ENCODE peak calls at places on chromosomes 4 and X, in eight cellular contexts. C is fibroblast of lung, T is A549, L is HCT116, Y is OCI-LY7, J is IMR-90, P is GM23338, U is endothelial cell of umbilical vein. E is an unnamed sample. For H3K4me1, the result is how much of the 10 kb centered on the place peaks cover.

GRCh38 chr4:997375-998071 is 4.3 kb upstream of the SLC26A1 start:
- DNase-seq in C (no peak), T (no peak), L (no peak), Y (no peak), J (no peak), P (peak), U (no peak), E (no peak)

GRCh38 chrX:107700317-107700774 is 72.0 kb downstream of the PRPS1 start:
- DNase-seq in C (peak), T (no peak), L (no peak), Y (no peak), J (no peak), P (no peak), U (no peak), E (no peak)

GRCh38 chr4:10687526-10687925 is 3.0 kb upstream of the CLNK start:
- DNase-seq in C (no peak), T (no peak), L (no peak), Y (no peak), J (no peak), P (peak), U (no peak), E (no peak)

GRCh38 chr4:185227131-185227551 is 17.7 kb downstream of the SNX25 start:
- DNase-seq in C (peak), T (no peak), L (no peak), Y (no peak), J (peak), P (peak), U (peak), E (no peak)

GRCh38 chrX:12412561-12412960 is 274.3 kb downstream of the FRMPD4 start:
- DNase-seq in C (no peak), T (no peak), L (no peak), Y (no peak), J (no peak), P (no peak), U (no peak), E (no peak)

GRCh38 chrX:13372203-13372980 is 52.5 kb upstream of the ATXN3L start:
- DNase-seq in C (no peak), T (no peak), L (no peak), Y (no peak), J (no peak), P (no peak), U (no peak), E (no peak)

GRCh38 chr4:72991889-72992288 is 77.6 kb downstream of the COX18 start:
- DNase-seq in C (no peak), T (no peak), L (no peak), Y (no peak), J (no peak), P (no peak), U (no peak), E (no peak)

GRCh38 chr4:153603258-153603657 is 80.8 kb upstream of the TLR2 start:
- DNase-seq in C (no peak), T (no peak), L (no peak), Y (no peak), J (no peak), P (no peak), U (no peak), E (no peak)

GRCh38 chr4:118076958-118077766 is 42.9 kb downstream of the NDST3 start:
- DNase-seq in C (peak), T (peak), L (peak), Y (peak), J (peak), P (peak), U (peak), E (peak)

GRCh38 chrX:53261573-53261972 is 19.8 kb downstream of the IQSEC2 start:
- DNase-seq in C (no peak), T (no peak), L (no peak), Y (peak), J (no peak), P (no peak), U (no peak), E (no peak)

GRCh38 chr4:123412700-123413512 is 16.3 kb downstream of the SPRY1 start:
- DNase-seq in C (no peak), T (no peak), L (no peak), Y (no peak), J (no peak), P (no peak), U (no peak), E (no peak)

GRCh38 chr4:157045507-157046127 is 30.3 kb upstream of the GLRB start:
- DNase-seq in C (peak), T (peak), L (peak), Y (peak), J (peak), P (peak), U (peak), E (no peak)

GRCh38 chr4:39638358-39639239 is at the start of gene SMIM14:
- DNase-seq in C (peak), T (peak), L (peak), Y (peak), J (peak), P (peak), U (peak), E (peak)

GRCh38 chrX:134761788-134762187 is 103.5 kb upstream of the PLAC1 start:
- DNase-seq in C (peak), T (peak), L (no peak), Y (peak), J (no peak), P (peak), U (no peak), E (peak)

GRCh38 chr4:112514079-112514448 is 1.9 kb downstream of the NEUROG2 start:
- DNase-seq in C (no peak), T (no peak), L (no peak), Y (no peak), J (no peak), P (peak), U (no peak), E (no peak)

GRCh38 chr4:146486565-146486964 is 35.2 kb downstream of the SLC10A7 start:
- DNase-seq in C (no peak), T (no peak), L (no peak), Y (no peak), J (no peak), P (no peak), U (no peak), E (no peak)

GRCh38 chr4:169070071-169070894 is 60.2 kb upstream of the CBR4 start:
- DNase-seq in C (no peak), T (peak), L (peak), Y (no peak), J (peak), P (peak), U (peak), E (no peak)
- H3K4me3 ChIP-seq in C (no peak), T (peak), L (peak), Y (no peak), J (no peak), P (no peak), U (no peak), E (no peak)

GRCh38 chr4:110553197-110553596 is 69.7 kb downstream of the PITX2 start:
- DNase-seq in C (no peak), T (no peak), L (no peak), Y (no peak), J (no peak), P (no peak), U (no peak), E (no peak)
- H3K4me1 ChIP-seq in C (under half), T (under half), L (under half), Y (under half), J (under half), P (under half), U (under half), E (under half)

DNA sequence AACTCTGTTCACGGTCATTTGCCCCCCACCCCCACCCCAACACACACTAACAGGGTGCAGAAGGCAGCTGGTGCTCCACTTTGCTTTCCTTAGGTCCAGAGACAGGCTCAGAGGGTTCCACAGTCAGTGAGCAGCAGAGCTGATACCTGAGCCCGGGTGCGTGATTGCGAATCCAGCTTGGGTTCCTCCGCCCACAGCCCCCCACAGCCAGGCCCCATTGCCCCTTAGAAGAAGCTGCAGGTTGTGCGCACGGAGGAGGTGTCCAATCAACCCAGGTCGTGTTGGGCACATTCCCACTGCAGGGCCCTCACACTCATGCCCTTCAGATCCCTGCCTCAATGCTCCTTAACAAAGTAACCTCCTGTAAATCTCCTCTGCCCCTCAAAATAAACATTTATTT is 85.0 kb downstream of the WFS1 start:
- DNase-seq in C (no peak), T (no peak), L (no peak), Y (no peak), J (no peak), P (no peak), U (no peak), E (no peak)
- H3K4me2 ChIP-seq in C (no peak), T (no peak), L (no peak), Y (no peak), J (no peak), P (no peak), U (no peak), E (no peak)

GRCh38 chr4:183807420-183808101 is 97.5 kb upstream of the STOX2 start:
- DNase-seq in C (no peak), T (no peak), L (no peak), Y (no peak), J (no peak), P (no peak), U (no peak), E (no peak)
- H3K4me3 ChIP-seq in C (no peak), T (no peak), L (no peak), Y (no peak), J (no peak), P (no peak), U (no peak), E (no peak)

DNA sequence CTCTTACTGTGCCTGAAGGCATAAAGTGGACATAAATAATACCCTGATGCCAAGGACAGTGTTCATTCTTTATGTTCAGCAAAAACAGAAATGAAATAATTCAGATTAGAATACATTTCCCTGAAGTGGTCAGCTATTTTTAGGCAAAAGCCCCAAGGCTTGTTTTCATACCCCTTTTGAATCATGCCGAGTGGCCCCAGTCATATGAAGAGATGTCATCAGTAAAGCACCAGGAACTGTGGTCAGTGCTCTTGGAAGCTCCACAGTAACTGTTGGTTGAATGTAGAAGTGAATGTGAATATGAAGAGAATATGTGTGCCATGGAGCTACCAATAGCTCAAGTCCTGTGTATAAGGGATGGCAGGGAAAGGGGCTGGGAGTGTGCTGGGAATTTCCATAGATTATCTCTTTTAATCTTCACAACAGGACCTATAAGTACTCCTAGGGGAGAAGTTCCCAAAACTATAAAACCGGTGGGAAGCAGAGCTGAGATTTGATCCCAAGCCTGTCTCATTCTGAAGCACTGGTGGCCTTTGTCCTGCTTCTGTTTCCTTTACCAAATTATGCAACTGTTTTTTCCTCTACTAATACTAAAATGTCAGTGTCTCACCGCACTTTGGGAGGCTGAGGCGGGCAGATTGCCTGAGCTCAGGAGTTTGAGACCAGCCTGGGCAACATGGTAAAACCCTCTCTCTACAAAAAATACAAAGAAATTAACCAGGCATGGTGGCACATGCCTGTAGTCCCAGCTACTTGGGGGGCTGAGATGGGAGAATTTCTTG is 52.6 kb downstream of the FNIP2 start:
- DNase-seq in C (no peak), T (no peak), L (no peak), Y (no peak), J (peak), P (no peak), U (no peak), E (no peak)
- H3K4me1 ChIP-seq in C (under half), T (under half), L (under half), Y (under half), J (under half), P (under half), U (under half), E (under half)

GRCh38 chr4:16031554-16032381 is 52.1 kb downstream of the PROM1 start:
- DNase-seq in C (no peak), T (no peak), L (no peak), Y (no peak), J (no peak), P (no peak), U (peak), E (no peak)
- H3K4me2 ChIP-seq in C (no peak), T (no peak), L (no peak), Y (no peak), J (no peak), P (peak), U (no peak), E (no peak)

DNA sequence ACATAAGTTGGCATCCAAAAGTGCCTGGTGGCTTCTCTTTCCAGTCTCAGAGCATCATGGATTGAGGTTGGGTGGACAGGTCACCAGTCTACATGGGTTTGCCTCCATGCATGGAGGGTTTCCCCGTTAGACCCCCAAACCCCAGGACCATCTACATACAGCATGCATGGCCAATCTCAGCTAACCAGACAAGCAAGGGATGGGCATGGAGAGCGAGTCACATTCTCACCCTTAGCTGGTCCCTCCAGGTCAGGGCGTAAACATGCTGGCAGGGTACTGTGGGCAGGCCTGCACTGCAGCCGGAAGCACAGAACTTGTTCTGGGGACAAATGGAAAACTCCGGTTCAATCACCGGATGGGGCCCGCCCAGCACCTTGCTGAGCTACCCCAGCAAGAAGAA is 37.3 kb downstream of the HCCS start:
- DNase-seq in C (no peak), T (no peak), L (no peak), Y (no peak), J (no peak), P (no peak), U (no peak), E (no peak)
- H3K4me3 ChIP-seq in C (no peak), T (no peak), L (no peak), Y (no peak), J (no peak), P (no peak), U (no peak), E (no peak)